ENCODE peak calls at places on chromosomes 1 and 21, in nine cellular contexts. One of them, this sample, is unnamed.

GRCh38 chr1:33286451-33287185 is 30.3 kb downstream of the ZNF362 start:
- DNase-seq in Peyer's patch: no peak
- DNase-seq in fibroblast of pulmonary artery: no peak
- DNase-seq in OCI-LY7: no peak
- DNase-seq in lower leg skin: no peak
- DNase-seq in right lobe of liver: peak; percentile 35
- DNase-seq in thyroid gland: no peak
- DNase-seq in BE2C: no peak
- DNase-seq in lung: no peak
- DNase-seq in this sample: no peak

GRCh38 chr1:74286414-74286813 is 51.2 kb downstream of the TNNI3K start:
- DNase-seq in lower leg skin: no peak
- DNase-seq in BE2C: no peak
- DNase-seq in Peyer's patch: no peak
- DNase-seq in thyroid gland: no peak
- DNase-seq in lung: no peak
- DNase-seq in OCI-LY7: no peak
- DNase-seq in fibroblast of pulmonary artery: no peak
- DNase-seq in right lobe of liver: no peak
- DNase-seq in this sample: no peak

GRCh38 chr1:18955442-18956188 is 861 bp downstream of the IFFO2 start:
- DNase-seq in thyroid gland: peak; percentile 67
- DNase-seq in OCI-LY7: peak; percentile 46
- DNase-seq in lung: no peak
- DNase-seq in fibroblast of pulmonary artery: no peak
- DNase-seq in BE2C: peak; percentile 30
- DNase-seq in right lobe of liver: peak; percentile 64
- DNase-seq in Peyer's patch: peak; percentile 63
- DNase-seq in lower leg skin: no peak
- DNase-seq in this sample: no peak

GRCh38 chr1:155645648-155646047 is 35.6 kb downstream of the MSTO1 start:
- DNase-seq in fibroblast of pulmonary artery: peak; percentile 49
- DNase-seq in right lobe of liver: no peak
- DNase-seq in OCI-LY7: no peak
- DNase-seq in lung: no peak
- DNase-seq in Peyer's patch: no peak
- DNase-seq in thyroid gland: no peak
- DNase-seq in BE2C: no peak
- DNase-seq in lower leg skin: no peak
- DNase-seq in this sample: peak; percentile 58

GRCh38 chr1:32991386-32991785 is 26.8 kb upstream of the RNF19B start:
- DNase-seq in BE2C: no peak
- DNase-seq in OCI-LY7: no peak
- DNase-seq in lung: no peak
- DNase-seq in lower leg skin: no peak
- DNase-seq in Peyer's patch: no peak
- DNase-seq in thyroid gland: no peak
- DNase-seq in fibroblast of pulmonary artery: no peak
- DNase-seq in right lobe of liver: no peak
- DNase-seq in this sample: no peak

GRCh38 chr1:18452550-18452949 is 28.2 kb upstream of the KLHDC7A start:
- DNase-seq in thyroid gland: no peak
- DNase-seq in lung: no peak
- DNase-seq in right lobe of liver: no peak
- DNase-seq in lower leg skin: no peak
- DNase-seq in Peyer's patch: no peak
- DNase-seq in fibroblast of pulmonary artery: peak; percentile 7
- DNase-seq in OCI-LY7: peak; percentile 73
- DNase-seq in BE2C: peak; percentile 41
- DNase-seq in this sample: no peak

GRCh38 chr1:50841791-50842387 is 118.2 kb downstream of the FAF1 start:
- DNase-seq in OCI-LY7: no peak
- DNase-seq in lower leg skin: no peak
- DNase-seq in Peyer's patch: no peak
- DNase-seq in fibroblast of pulmonary artery: peak; percentile 72
- DNase-seq in thyroid gland: no peak
- DNase-seq in BE2C: no peak
- DNase-seq in right lobe of liver: no peak
- DNase-seq in lung: no peak
- DNase-seq in this sample: peak; percentile 75

GRCh38 chr1:160124709-160125478 is 9.3 kb downstream of the ATP1A2 start:
- DNase-seq in OCI-LY7: no peak
- DNase-seq in thyroid gland: no peak
- DNase-seq in BE2C: no peak
- DNase-seq in lower leg skin: no peak
- DNase-seq in fibroblast of pulmonary artery: peak; percentile 53
- DNase-seq in lung: peak; percentile 35
- DNase-seq in right lobe of liver: no peak
- DNase-seq in Peyer's patch: no peak
- DNase-seq in this sample: peak; percentile 81

GRCh38 chr1:41712081-41712480 is 206.6 kb downstream of the HIVEP3 start:
- DNase-seq in right lobe of liver: no peak
- DNase-seq in lower leg skin: no peak
- DNase-seq in thyroid gland: no peak
- DNase-seq in lung: no peak
- DNase-seq in BE2C: no peak
- DNase-seq in fibroblast of pulmonary artery: no peak
- DNase-seq in Peyer's patch: no peak
- DNase-seq in OCI-LY7: no peak
- DNase-seq in this sample: no peak

GRCh38 chr1:191618202-191618601 is 540.1 kb upstream of the RGS18 start:
- DNase-seq in thyroid gland: no peak
- DNase-seq in fibroblast of pulmonary artery: no peak
- DNase-seq in OCI-LY7: no peak
- DNase-seq in Peyer's patch: no peak
- DNase-seq in BE2C: no peak
- DNase-seq in lower leg skin: no peak
- DNase-seq in right lobe of liver: no peak
- DNase-seq in lung: no peak
- DNase-seq in this sample: no peak

GRCh38 chr21:44392916-44393315 is 39.5 kb downstream of the TRPM2 start:
- DNase-seq in thyroid gland: no peak
- DNase-seq in fibroblast of pulmonary artery: no peak
- DNase-seq in BE2C: no peak
- DNase-seq in lung: no peak
- DNase-seq in right lobe of liver: no peak
- DNase-seq in lower leg skin: no peak
- DNase-seq in Peyer's patch: peak; percentile 5
- DNase-seq in OCI-LY7: no peak
- DNase-seq in this sample: no peak

GRCh38 chr1:22077728-22078127 is 25.2 kb downstream of the CDC42 start:
- DNase-seq in lung: no peak
- DNase-seq in BE2C: no peak
- DNase-seq in thyroid gland: no peak
- DNase-seq in OCI-LY7: no peak
- DNase-seq in Peyer's patch: no peak
- DNase-seq in lower leg skin: no peak
- DNase-seq in right lobe of liver: no peak
- DNase-seq in fibroblast of pulmonary artery: no peak
- DNase-seq in this sample: no peak

GRCh38 chr1:227372662-227373061 is 54.4 kb upstream of the CDC42BPA start:
- DNase-seq in OCI-LY7: no peak
- DNase-seq in lung: peak; percentile 33
- DNase-seq in right lobe of liver: no peak
- DNase-seq in fibroblast of pulmonary artery: peak; percentile 69
- DNase-seq in thyroid gland: no peak
- DNase-seq in BE2C: no peak
- DNase-seq in Peyer's patch: no peak
- DNase-seq in lower leg skin: no peak
- DNase-seq in this sample: peak; percentile 66

GRCh38 chr1:40067023-40067422 is 26.5 kb downstream of the CAP1 start:
- DNase-seq in thyroid gland: no peak
- DNase-seq in Peyer's patch: no peak
- DNase-seq in right lobe of liver: no peak
- DNase-seq in lower leg skin: no peak
- DNase-seq in OCI-LY7: no peak
- DNase-seq in fibroblast of pulmonary artery: peak; percentile 41
- DNase-seq in lung: no peak
- DNase-seq in BE2C: no peak
- DNase-seq in this sample: peak; percentile 29

GRCh38 chr1:209689484-209689883 is 14.3 kb downstream of the G0S2 start:
- DNase-seq in lower leg skin: no peak
- DNase-seq in BE2C: peak; percentile 24
- DNase-seq in fibroblast of pulmonary artery: peak; percentile 46
- DNase-seq in Peyer's patch: no peak
- DNase-seq in thyroid gland: peak; percentile 41
- DNase-seq in OCI-LY7: no peak
- DNase-seq in lung: no peak
- DNase-seq in right lobe of liver: no peak
- DNase-seq in this sample: peak; percentile 41

GRCh38 chr1:150906813-150907212 is 19.4 kb upstream of the SETDB1 start:
- DNase-seq in OCI-LY7: no peak
- DNase-seq in BE2C: no peak
- DNase-seq in lower leg skin: no peak
- DNase-seq in thyroid gland: no peak
- DNase-seq in lung: no peak
- DNase-seq in right lobe of liver: no peak
- DNase-seq in Peyer's patch: no peak
- DNase-seq in fibroblast of pulmonary artery: no peak
- DNase-seq in this sample: no peak

GRCh38 chr21:42118901-42119300 is 47.8 kb downstream of the UMODL1 start:
- DNase-seq in fibroblast of pulmonary artery: no peak
- DNase-seq in lung: no peak
- DNase-seq in thyroid gland: no peak
- DNase-seq in right lobe of liver: no peak
- DNase-seq in BE2C: no peak
- DNase-seq in OCI-LY7: peak; percentile 52
- DNase-seq in Peyer's patch: no peak
- DNase-seq in lower leg skin: no peak
- DNase-seq in this sample: no peak

GRCh38 chr1:184270556-184270955 is 116.3 kb upstream of the C1orf21 start:
- DNase-seq in Peyer's patch: no peak
- DNase-seq in right lobe of liver: no peak
- DNase-seq in thyroid gland: no peak
- DNase-seq in lower leg skin: no peak
- DNase-seq in OCI-LY7: no peak
- DNase-seq in BE2C: no peak
- DNase-seq in fibroblast of pulmonary artery: no peak
- DNase-seq in lung: no peak
- DNase-seq in this sample: no peak

GRCh38 chr1:153548722-153549695 is at the start of gene S100A3:
- DNase-seq in right lobe of liver: no peak
- DNase-seq in thyroid gland: no peak
- DNase-seq in Peyer's patch: no peak
- DNase-seq in OCI-LY7: no peak
- DNase-seq in BE2C: peak; percentile 64
- DNase-seq in lung: no peak
- DNase-seq in lower leg skin: peak; percentile 78
- DNase-seq in fibroblast of pulmonary artery: peak; percentile 88
- DNase-seq in this sample: peak; percentile 93
- TF ChIP-seq CTCF in right lobe of liver: no peak
- TF ChIP-seq CTCF in thyroid gland: no peak
- TF ChIP-seq CTCF in Peyer's patch: no peak
- TF ChIP-seq CTCF in OCI-LY7: no peak
- TF ChIP-seq CTCF in BE2C: no peak
- TF ChIP-seq CTCF in lung: no peak
- TF ChIP-seq CTCF in lower leg skin: no peak
- TF ChIP-seq CTCF in fibroblast of pulmonary artery: peak; percentile 23
- TF ChIP-seq CTCF in this sample: peak; percentile 47

GRCh38 chr1:56423716-56424115 is 155.6 kb downstream of the PLPP3 start:
- DNase-seq in OCI-LY7: no peak
- DNase-seq in BE2C: no peak
- DNase-seq in lower leg skin: no peak
- DNase-seq in fibroblast of pulmonary artery: no peak
- DNase-seq in thyroid gland: no peak
- DNase-seq in right lobe of liver: no peak
- DNase-seq in Peyer's patch: no peak
- DNase-seq in lung: no peak
- DNase-seq in this sample: no peak
- H3K4me3 ChIP-seq in OCI-LY7: no peak overlapping the region
- H3K4me3 ChIP-seq in BE2C: no peak overlapping the region
- H3K4me3 ChIP-seq in lower leg skin: no peak overlapping the region
- H3K4me3 ChIP-seq in fibroblast of pulmonary artery: no peak overlapping the region
- H3K4me3 ChIP-seq in thyroid gland: no peak overlapping the region
- H3K4me3 ChIP-seq in right lobe of liver: no peak overlapping the region
- H3K4me3 ChIP-seq in Peyer's patch: no peak overlapping the region
- H3K4me3 ChIP-seq in lung: no peak overlapping the region
- H3K4me3 ChIP-seq in this sample: no peak overlapping the region

DNA sequence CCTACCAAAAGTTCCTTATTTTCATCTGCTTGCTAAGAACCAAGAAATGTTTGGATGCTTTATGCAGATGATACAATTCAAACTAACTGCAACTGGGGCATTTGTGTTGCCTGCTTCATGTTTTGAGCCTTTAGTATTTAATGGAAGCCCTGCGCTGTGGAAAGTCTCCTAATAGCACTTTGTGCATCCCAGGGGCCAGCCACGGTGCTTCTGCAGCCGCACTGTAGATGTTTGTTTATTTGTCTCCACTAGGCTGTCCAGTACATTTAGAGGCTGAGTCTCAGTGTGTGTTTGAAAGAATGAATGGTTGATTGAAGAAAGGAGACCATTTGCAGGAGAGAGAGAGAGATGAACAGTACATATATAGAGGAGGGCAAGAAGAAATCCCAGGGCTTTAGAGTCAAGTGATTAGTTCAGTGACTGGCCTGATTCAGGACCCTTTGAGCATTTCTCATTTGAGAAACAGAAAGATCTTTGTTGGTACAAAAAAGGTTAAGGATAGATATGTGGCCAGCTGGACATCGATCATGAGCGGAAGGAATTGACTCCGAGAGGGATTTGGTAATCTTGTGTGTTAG is 33.9 kb downstream of the MPZL1 start:
- DNase-seq in lower leg skin: no peak
- DNase-seq in Peyer's patch: no peak
- DNase-seq in fibroblast of pulmonary artery: no peak
- DNase-seq in BE2C: no peak
- DNase-seq in thyroid gland: no peak
- DNase-seq in right lobe of liver: no peak
- DNase-seq in lung: no peak
- DNase-seq in OCI-LY7: no peak
- DNase-seq in this sample: no peak
- TF ChIP-seq CTCF in lower leg skin: no peak
- TF ChIP-seq CTCF in Peyer's patch: no peak
- TF ChIP-seq CTCF in fibroblast of pulmonary artery: no peak
- TF ChIP-seq CTCF in BE2C: no peak
- TF ChIP-seq CTCF in thyroid gland: no peak
- TF ChIP-seq CTCF in right lobe of liver: no peak
- TF ChIP-seq CTCF in lung: no peak
- TF ChIP-seq CTCF in OCI-LY7: no peak
- TF ChIP-seq CTCF in this sample: no peak

DNA sequence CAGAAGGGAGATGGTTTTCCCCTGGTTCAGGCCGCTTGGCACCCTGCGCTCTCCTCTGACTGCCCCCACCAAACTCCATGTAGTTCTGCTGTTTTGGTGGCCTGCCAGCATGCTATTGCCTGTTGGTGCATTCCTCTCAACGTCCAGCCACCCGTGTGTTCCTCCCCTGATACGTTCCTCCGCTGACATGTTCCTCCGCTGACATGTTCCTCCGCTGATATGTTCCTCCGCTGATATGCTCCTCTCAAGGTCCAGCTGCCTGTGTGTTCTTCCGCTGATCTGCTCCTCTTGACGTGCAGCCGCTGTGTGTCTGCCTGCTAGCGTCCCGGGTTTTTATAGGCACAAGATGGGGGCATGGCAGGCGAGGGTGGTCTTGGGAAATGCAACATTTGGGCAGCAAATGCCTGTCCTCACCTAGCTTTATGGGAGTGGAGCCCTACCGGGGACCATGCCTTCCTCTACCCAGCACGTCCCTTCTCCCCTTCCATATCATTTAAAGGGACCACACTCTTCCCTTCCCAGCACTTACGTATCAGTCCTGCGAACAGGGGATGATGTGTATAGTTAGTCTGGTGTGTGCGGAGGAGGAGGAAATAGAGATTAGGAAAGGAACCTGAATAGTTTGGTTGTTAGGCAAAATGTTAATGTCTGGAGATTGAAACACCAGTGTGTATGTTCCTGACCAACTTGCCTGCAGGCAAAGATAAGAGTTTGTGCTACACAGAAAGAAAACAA is 40.6 kb upstream of the PLA2G5 start:
- DNase-seq in thyroid gland: no peak
- DNase-seq in Peyer's patch: no peak
- DNase-seq in OCI-LY7: no peak
- DNase-seq in lung: no peak
- DNase-seq in fibroblast of pulmonary artery: peak; percentile 82
- DNase-seq in right lobe of liver: no peak
- DNase-seq in BE2C: no peak
- DNase-seq in lower leg skin: no peak
- DNase-seq in this sample: no peak
- H3K4me3 ChIP-seq in thyroid gland: no peak overlapping the region
- H3K4me3 ChIP-seq in Peyer's patch: no peak overlapping the region
- H3K4me3 ChIP-seq in OCI-LY7: no peak overlapping the region
- H3K4me3 ChIP-seq in lung: no peak overlapping the region
- H3K4me3 ChIP-seq in fibroblast of pulmonary artery: peak overlapping the region; percentile 39
- H3K4me3 ChIP-seq in right lobe of liver: no peak overlapping the region
- H3K4me3 ChIP-seq in BE2C: no peak overlapping the region
- H3K4me3 ChIP-seq in lower leg skin: no peak overlapping the region
- H3K4me3 ChIP-seq in this sample: no peak overlapping the region